ENCODE peak calls at places on chromosomes 16 and 17, in nine cellular contexts. E, N, X, H, B, O, J, C and D are unnamed samples.

GRCh38 chr16:49349446-49350168 is 24.0 kb upstream of the C16orf78 start:
- DNase-seq in J (no peak), H (no peak), E (no peak), N (no peak), B (no peak), O (no peak), C (no peak), X (no peak), D (no peak)

GRCh38 chr17:78230996-78231931 is at the start of gene TMEM235:
- DNase-seq in C (no peak), H (no peak), E (no peak), O (no peak), J (no peak), X (no peak), B (no peak), N (no peak), D (no peak)

GRCh38 chr17:82492647-82493516 is 26.6 kb upstream of the FOXK2 start:
- DNase-seq in H (no peak), X (no peak), N (no peak), E (no peak), J (no peak), C (no peak), B (no peak), O (no peak), D (no peak)

GRCh38 chr16:27174798-27175197 is 28.5 kb upstream of the KDM8 start:
- DNase-seq in B (no peak), C (no peak), O (no peak), E (no peak), N (no peak), H (peak), X (no peak), J (no peak), D (no peak)

GRCh38 chr17:19346351-19347255 is 15.9 kb downstream of the B9D1 start:
- DNase-seq in C (peak), N (no peak), E (no peak), X (no peak), J (no peak), H (peak), O (no peak), B (no peak), D (peak)

GRCh38 chr17:8976638-8977037 is 11.1 kb upstream of the PIK3R5 start:
- DNase-seq in N (no peak), E (no peak), O (no peak), J (no peak), B (no peak), X (no peak), C (no peak), H (no peak), D (no peak)

GRCh38 chr17:76213491-76213890 is 26.8 kb downstream of the RNF157 start:
- DNase-seq in X (no peak), B (no peak), H (no peak), E (no peak), J (no peak), O (no peak), N (no peak), C (no peak), D (no peak)

GRCh38 chr16:57235128-57236092 is 9.6 kb upstream of the ARL2BP start:
- DNase-seq in E (no peak), X (peak), O (no peak), H (peak), B (no peak), N (no peak), J (no peak), C (peak), D (no peak)

GRCh38 chr16:57299009-57299718 is 14.7 kb upstream of the PLLP start:
- DNase-seq in O (no peak), X (no peak), C (no peak), B (peak), J (no peak), H (peak), E (peak), N (peak), D (peak)

GRCh38 chr17:13024526-13025263 is 6.9 kb upstream of the ELAC2 start:
- DNase-seq in B (peak), E (peak), N (peak), H (no peak), J (peak), O (peak), X (peak), C (peak), D (no peak)

GRCh38 chr17:31858647-31859486 is at the start of gene COPRS:
- DNase-seq in N (peak), B (peak), E (peak), C (peak), H (no peak), X (peak), O (peak), J (peak), D (peak)

GRCh38 chr17:63930951-63931575 is 1.1 kb downstream of the CD79B start:
- DNase-seq in N (peak), O (peak), E (no peak), H (no peak), C (peak), X (no peak), J (peak), B (peak), D (peak)

GRCh38 chr17:45314761-45315549 is 1.9 kb downstream of the MAP3K14 start:
- DNase-seq in B (no peak), J (no peak), O (peak), E (no peak), H (no peak), X (no peak), C (peak), N (no peak), D (no peak)

GRCh38 chr16:69253796-69254426 is 57.2 kb upstream of the VPS4A start:
- DNase-seq in X (no peak), H (no peak), B (no peak), C (no peak), E (no peak), N (no peak), J (no peak), O (no peak), D (no peak)

GRCh38 chr17:7587831-7588230 is 2.1 kb downstream of the SOX15 start:
- DNase-seq in H (no peak), B (no peak), C (no peak), O (peak), X (no peak), E (no peak), N (no peak), J (no peak), D (no peak)

GRCh38 chr17:882827-883585 is 96.6 kb downstream of the NXN start:
- DNase-seq in E (no peak), X (no peak), B (no peak), C (no peak), O (no peak), N (no peak), J (no peak), H (no peak), D (peak)

GRCh38 chr16:4086153-4086552 is 30.1 kb downstream of the ADCY9 start:
- DNase-seq in O (no peak), N (no peak), J (no peak), H (no peak), C (no peak), E (no peak), B (no peak), X (no peak), D (no peak)

GRCh38 chr17:80646328-80646727 is 101.7 kb downstream of the RPTOR start:
- DNase-seq in C (no peak), J (no peak), B (no peak), E (no peak), X (peak), O (no peak), H (no peak), N (no peak), D (no peak)

GRCh38 chr16:74275031-74275636 is 21.5 kb upstream of the PSMD7 start:
- DNase-seq in B (no peak), N (no peak), J (no peak), O (no peak), E (peak), C (peak), X (no peak), H (no peak), D (no peak)

GRCh38 chr16:22660441-22661160 is 149.9 kb downstream of the NPIPB5 start:
- DNase-seq in O (no peak), B (no peak), C (no peak), H (no peak), E (no peak), N (no peak), J (no peak), X (no peak), D (no peak)

GRCh38 chr17:40035162-40035559 is 19.0 kb downstream of the MED24 start:
- DNase-seq in N (no peak), J (no peak), C (peak), B (no peak), X (no peak), E (peak), O (peak), H (no peak), D (no peak)

GRCh38 chr16:57590654-57591085 is 37.8 kb upstream of the ADGRG1 start:
- DNase-seq in J (no peak), E (no peak), N (no peak), H (peak), X (no peak), C (no peak), O (no peak), B (no peak), D (no peak)

GRCh38 chr17:31789707-31790505 is 69.1 kb downstream of the COPRS start:
- DNase-seq in N (no peak), C (no peak), O (no peak), E (no peak), X (no peak), J (no peak), H (no peak), B (no peak), D (no peak)